ENCODE peak calls at places on chromosomes 13 and 19, in six cellular contexts. I is naive B cell, G is NCI-H1105 treated with DMSO at 0.1 percent for 48 hours, J is sigmoid colon, B is left ventricle myocardium inferior, R is glutamatergic neuron. Z is an unnamed sample.

GRCh38 chr13:39379118-39379517 is 223.9 kb downstream of the LHFPL6 start:
- DNase-seq in I (no peak), R (no peak), J (no peak), B (no peak), G (no peak), Z (no peak)

GRCh38 chr13:26964278-26965057 is 203.9 kb upstream of the GPR12 start:
- DNase-seq in G (no peak), J (no peak), B (no peak), R (no peak), I (no peak), Z (no peak)

GRCh38 chr13:67238277-67238859 is 8.2 kb upstream of the PCDH9 start:
- DNase-seq in B (no peak), R (no peak), G (peak), J (no peak), I (peak), Z (no peak)

GRCh38 chr19:33216198-33216830 is 9.3 kb downstream of the SLC7A10 start:
- DNase-seq in G (no peak), R (no peak), I (no peak), J (no peak), B (no peak), Z (no peak)

GRCh38 chr19:38977445-38978314 is 2.1 kb upstream of the FBXO17 start:
- DNase-seq in J (no peak), G (no peak), R (no peak), B (no peak), I (no peak), Z (no peak)

GRCh38 chr19:39568604-39569003 is 28.6 kb upstream of the EID2 start:
- DNase-seq in R (no peak), J (no peak), B (no peak), G (no peak), I (no peak), Z (no peak)

GRCh38 chr13:27790523-27790922 is 1.8 kb upstream of the GSX1 start:
- DNase-seq in J (no peak), I (no peak), B (no peak), R (peak), G (peak), Z (no peak)

GRCh38 chr13:112900691-112901091 is 68.3 kb upstream of the MCF2L start:
- DNase-seq in I (no peak), R (no peak), B (no peak), J (peak), G (no peak), Z (peak)

GRCh38 chr19:7862413-7862951 is 11.7 kb downstream of the PRR36 start:
- DNase-seq in J (no peak), B (peak), G (peak), R (peak), I (peak), Z (peak)

GRCh38 chr19:805161-805561 is 7.9 kb downstream of the PTBP1 start:
- DNase-seq in R (no peak), B (no peak), G (no peak), I (no peak), J (no peak), Z (no peak)

GRCh38 chr19:1401138-1401888 is at the start of gene GAMT:
- DNase-seq in B (peak), G (peak), I (peak), J (no peak), R (peak), Z (no peak)

GRCh38 chr19:3548594-3548993 is 8.8 kb downstream of the MFSD12 start:
- DNase-seq in B (no peak), I (no peak), G (no peak), J (no peak), R (no peak), Z (no peak)

GRCh38 chr13:33348366-33348765 is 62.8 kb upstream of the STARD13 start:
- DNase-seq in I (no peak), R (no peak), B (no peak), G (no peak), J (no peak), Z (no peak)

GRCh38 chr19:44635581-44636438 is 7.9 kb upstream of the PVR start:
- DNase-seq in I (no peak), R (no peak), G (no peak), J (no peak), B (no peak), Z (no peak)

GRCh38 chr19:47094557-47095517 is 18.7 kb downstream of the ZC3H4 start:
- DNase-seq in R (no peak), B (no peak), J (no peak), I (no peak), G (no peak), Z (no peak)

GRCh38 chr13:49248433-49249002 is 793 bp downstream of the CDADC1 start:
- DNase-seq in G (no peak), R (no peak), J (no peak), B (no peak), I (peak), Z (no peak)

GRCh38 chr19:7520131-7521051 is 2.0 kb upstream of the MCOLN1 start:
- DNase-seq in J (no peak), R (no peak), G (no peak), B (no peak), I (no peak), Z (no peak)

GRCh38 chr19:4972509-4973230 is 3.8 kb downstream of the KDM4B start:
- DNase-seq in G (no peak), J (no peak), B (no peak), R (no peak), I (no peak), Z (no peak)

GRCh38 chr13:113437408-113438010 is 15.8 kb downstream of the ADPRHL1 start:
- DNase-seq in R (peak), J (no peak), G (no peak), I (no peak), B (no peak), Z (peak)

GRCh38 chr19:52735734-52736133 is 890 bp upstream of the ZNF611 start:
- DNase-seq in G (no peak), J (peak), R (peak), I (no peak), B (peak), Z (no peak)

GRCh38 chr13:53683146-53683545 is 654.5 kb downstream of the OLFM4 start:
- DNase-seq in R (no peak), B (no peak), I (no peak), G (no peak), J (no peak), Z (no peak)

GRCh38 chr19:37943480-37943879 is 36.5 kb downstream of the SIPA1L3 start:
- DNase-seq in G (no peak), B (no peak), I (no peak), J (no peak), R (no peak), Z (no peak)

GRCh38 chr19:47637550-47637949 is 28.6 kb downstream of the BICRA start:
- DNase-seq in I (no peak), R (no peak), G (no peak), B (no peak), J (no peak), Z (no peak)

GRCh38 chr13:44921931-44922758 is 67.1 kb downstream of the NUFIP1 start:
- DNase-seq in G (no peak), J (peak), R (no peak), B (no peak), I (no peak), Z (peak)

GRCh38 chr13:32837307-32837972 is 178.8 kb upstream of the KL start:
- DNase-seq in I (no peak), R (no peak), B (no peak), G (no peak), J (no peak), Z (no peak)

GRCh38 chr13:29508130-29508873 is 87.2 kb downstream of the SLC7A1 start:
- DNase-seq in J (peak), I (peak), G (peak), R (peak), B (peak), Z (no peak)

GRCh38 chr19:14116918-14117578 is 514 bp downstream of the PRKACA start:
- DNase-seq in J (peak), R (peak), G (no peak), B (peak), I (no peak), Z (no peak)

GRCh38 chr13:99987180-99988047 is 5.8 kb downstream of the ZIC2 start:
- DNase-seq in G (no peak), R (peak), B (no peak), I (no peak), J (no peak), Z (no peak)

GRCh38 chr19:6318772-6319171 is 14.6 kb downstream of the ACER1 start:
- DNase-seq in J (no peak), I (no peak), G (no peak), B (no peak), R (no peak), Z (no peak)

GRCh38 chr13:25872871-25873607 is 178.8 kb downstream of the SHISA2 start:
- DNase-seq in J (no peak), R (no peak), I (no peak), G (no peak), B (no peak), Z (no peak)

GRCh38 chr13:79273045-79273444 is 133.0 kb downstream of the RBM26 start:
- DNase-seq in G (no peak), B (no peak), J (no peak), I (no peak), R (no peak), Z (no peak)

GRCh38 chr19:4575978-4576933 is 16.8 kb upstream of the SEMA6B start:
- DNase-seq in B (peak), J (peak), I (peak), G (no peak), R (peak), Z (no peak)

GRCh38 chr13:34764246-34764645 is 177.8 kb upstream of the NBEA start:
- DNase-seq in J (no peak), B (no peak), G (no peak), R (no peak), I (no peak), Z (no peak)

GRCh38 chr13:42330991-42331390 is 59.0 kb downstream of the AKAP11 start:
- DNase-seq in B (no peak), R (no peak), G (no peak), I (no peak), J (no peak), Z (no peak)

GRCh38 chr13:52414963-52415362 is 9.0 kb upstream of the THSD1 start:
- DNase-seq in R (no peak), G (no peak), B (no peak), I (no peak), J (no peak), Z (no peak)

GRCh38 chr13:76383671-76384461 is 502.3 kb downstream of the KCTD12 start:
- DNase-seq in R (no peak), G (no peak), J (peak), I (no peak), B (no peak), Z (no peak)

GRCh38 chr13:41229356-41229755 is 34.0 kb downstream of the MTRF1 start:
- DNase-seq in B (no peak), I (no peak), J (no peak), R (no peak), G (no peak), Z (no peak)

GRCh38 chr13:59300347-59301165 is 863.2 kb downstream of the DIAPH3 start:
- DNase-seq in J (no peak), R (no peak), B (no peak), I (no peak), G (no peak), Z (no peak)

GRCh38 chr19:38691938-38692457 is 44.5 kb downstream of the ACTN4 start:
- DNase-seq in R (no peak), G (no peak), B (no peak), J (peak), I (no peak), Z (peak)

GRCh38 chr13:113118328-113119021 is 4.1 kb upstream of the F10 start:
- DNase-seq in J (no peak), R (peak), G (no peak), I (no peak), B (no peak), Z (no peak)